ENCODE peak calls at places on chromosomes 6 and 20, in six cellular contexts. R is heart left ventricle, M is spleen, P is ovary, X is HCT116, O is adrenal gland. W is an unnamed sample.

GRCh38 chr6:47146426-47147174 is 104.5 kb upstream of the ADGRF1 start:
- DNase-seq in O (no peak), P (no peak), M (no peak), X (no peak), R (peak; percentile 35), W (no peak)

GRCh38 chr20:13692802-13693736 is 54.3 kb upstream of the TASP1 start:
- DNase-seq in X (no peak), R (no peak), M (no peak), P (no peak), O (no peak), W (no peak)

GRCh38 chr6:94041930-94042724 is 622.8 kb upstream of the EPHA7 start:
- DNase-seq in P (no peak), M (no peak), R (no peak), X (no peak), O (no peak), W (no peak)

GRCh38 chr6:79706527-79706926 is 75.4 kb downstream of the SH3BGRL2 start:
- DNase-seq in O (no peak), M (no peak), P (no peak), X (no peak), R (no peak), W (no peak)

GRCh38 chr20:64058536-64058935 is 4.5 kb upstream of the TCEA2 start:
- DNase-seq in R (no peak), O (no peak), P (no peak), M (no peak), X (no peak), W (no peak)

GRCh38 chr6:74222768-74223321 is 526.8 kb downstream of the CD109 start:
- DNase-seq in R (no peak), X (no peak), M (no peak), P (no peak), O (no peak), W (no peak)

GRCh38 chr20:5590899-5591298 is 159.3 kb upstream of the SHLD1 start:
- DNase-seq in O (no peak), R (no peak), M (no peak), P (no peak), X (no peak), W (no peak)

GRCh38 chr20:49851991-49852390 is 39.4 kb downstream of the SLC9A8 start:
- DNase-seq in P (no peak), O (no peak), R (peak; percentile 56), X (no peak), M (no peak), W (peak; percentile 16)

GRCh38 chr6:119137194-119138072 is 59.0 kb upstream of the FAM184A start:
- DNase-seq in P (no peak), M (no peak), X (no peak), R (no peak), O (peak; percentile 55), W (no peak)

GRCh38 chr6:27873101-27874030 is 38.8 kb downstream of the OR2B2 start:
- DNase-seq in O (peak; percentile 51), M (peak; percentile 93), X (no peak), P (no peak), R (peak; percentile 65), W (peak; percentile 51)

GRCh38 chr20:49450281-49450707 is 32.2 kb downstream of the KCNB1 start:
- DNase-seq in R (no peak), O (no peak), M (no peak), X (no peak), P (no peak), W (no peak)

GRCh38 chr6:151721141-151721540 is 86.3 kb upstream of the ESR1 start:
- DNase-seq in R (no peak), X (no peak), O (no peak), M (no peak), P (no peak), W (no peak)

GRCh38 chr6:73969982-73970960 is 274.3 kb downstream of the CD109 start:
- DNase-seq in M (no peak), R (no peak), P (no peak), X (peak; percentile 74), O (peak; percentile 12), W (no peak)

GRCh38 chr20:38290829-38291581 is 13.0 kb upstream of the BPI start:
- DNase-seq in O (no peak), R (peak; percentile 66), X (no peak), P (no peak), M (no peak), W (no peak)

GRCh38 chr6:75581231-75581630 is 20.4 kb upstream of the SENP6 start:
- DNase-seq in M (no peak), O (no peak), R (no peak), X (no peak), P (no peak), W (no peak)

GRCh38 chr20:8583209-8584106 is 451.4 kb downstream of the PLCB1 start:
- DNase-seq in R (no peak), P (no peak), O (no peak), X (no peak), M (no peak), W (no peak)

GRCh38 chr6:44332585-44332984 is 9.9 kb upstream of the SPATS1 start:
- DNase-seq in M (no peak), O (no peak), X (no peak), P (no peak), R (no peak), W (peak; percentile 29)

GRCh38 chr20:47220161-47220582 is 136.3 kb downstream of the ZMYND8 start:
- DNase-seq in P (no peak), O (peak; percentile 52), X (peak; percentile 10), M (no peak), R (no peak), W (no peak)

GRCh38 chr6:28824793-28825731 is 98.7 kb downstream of the TRIM27 start:
- DNase-seq in R (no peak), P (no peak), X (no peak), O (no peak), M (no peak), W (no peak)

GRCh38 chr20:21511850-21512633 is 1.8 kb downstream of the NKX2-2 start:
- DNase-seq in R (no peak), X (no peak), M (no peak), P (no peak), O (no peak), W (no peak)

GRCh38 chr6:111669326-111669725 is 63.6 kb upstream of the TRAF3IP2 start:
- DNase-seq in M (no peak), X (no peak), O (no peak), R (no peak), P (no peak), W (no peak)

GRCh38 chr6:125913864-125914351 is 42.7 kb upstream of the HINT3 start:
- DNase-seq in P (no peak), R (no peak), M (no peak), X (peak; percentile 82), O (peak; percentile 65), W (no peak)

GRCh38 chr20:37239026-37239451 is 22.6 kb downstream of the GHRH start:
- DNase-seq in M (no peak), P (no peak), X (no peak), R (no peak), O (no peak), W (no peak)

GRCh38 chr20:45128066-45128465 is 3.8 kb upstream of the WFDC12 start:
- DNase-seq in O (no peak), X (no peak), P (no peak), R (no peak), M (no peak), W (no peak)

GRCh38 chr6:109660526-109660925 is 30.5 kb downstream of the AK9 start:
- DNase-seq in X (no peak), P (no peak), M (no peak), O (no peak), R (no peak), W (no peak)

GRCh38 chr6:44050872-44051421 is 76.3 kb downstream of the MRPL14 start:
- DNase-seq in P (no peak), O (no peak), R (peak; percentile 41), X (no peak), M (peak; percentile 62), W (no peak)

GRCh38 chr6:156780117-156780641 is 3.0 kb downstream of the ARID1B start:
- DNase-seq in O (peak; percentile 76), M (no peak), X (peak; percentile 70), R (no peak), P (no peak), W (peak; percentile 52)

DNA sequence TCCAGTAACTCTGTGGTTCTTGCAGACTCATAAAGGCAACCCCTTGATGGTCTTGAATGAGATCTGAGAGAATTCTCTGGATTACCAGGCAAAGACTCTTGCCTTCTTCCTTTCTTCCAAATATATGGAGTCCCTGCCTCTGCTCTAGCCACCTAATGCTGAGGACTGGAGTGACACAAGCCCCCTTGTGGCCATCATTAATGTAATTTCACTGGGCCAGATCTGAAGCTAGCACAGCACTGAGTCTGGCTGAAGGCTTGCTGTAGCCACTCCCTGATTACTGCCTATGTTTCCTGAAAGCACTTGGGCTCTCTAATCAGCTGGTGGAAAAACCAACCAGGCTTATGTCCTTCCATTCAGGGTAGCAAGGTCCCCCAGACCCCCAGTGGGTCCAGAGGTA is 559.3 kb upstream of the IRAK1BP1 start:
- DNase-seq in M (no peak), P (no peak), R (no peak), X (peak; percentile 41), O (no peak), W (no peak)
- TF ChIP-seq POLR2A in M (no peak), P (no peak), R (no peak), X (no peak), O (no peak), W (no peak)

DNA sequence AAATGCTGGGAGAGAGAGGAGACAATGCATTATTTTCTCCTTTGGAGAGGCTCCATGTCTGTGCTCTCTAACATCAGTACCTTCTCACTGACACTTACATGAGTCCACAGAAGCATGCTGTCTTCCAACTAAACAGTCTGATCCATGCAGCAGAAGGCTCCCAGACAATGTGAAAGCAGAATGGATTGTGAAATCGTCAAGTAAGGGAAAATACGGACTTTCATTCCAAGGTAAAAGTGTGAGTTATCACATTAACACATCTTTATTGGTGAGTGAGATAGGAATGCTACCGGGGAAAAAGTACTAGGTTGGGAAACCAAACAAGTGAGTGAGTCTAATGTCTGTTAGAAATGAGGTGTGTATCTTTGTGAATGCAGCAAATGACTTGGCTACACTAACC is 167.6 kb upstream of the KCNK16 start:
- DNase-seq in M (no peak), X (no peak), R (no peak), P (no peak), O (no peak), W (no peak)
- H3K27ac ChIP-seq in M (no peak overlapping the region), X (no peak overlapping the region), R (peak overlapping the region; percentile 4), P (no peak overlapping the region), O (no peak overlapping the region), W (no peak overlapping the region)

GRCh38 chr20:19911810-19912382 is 105.3 kb upstream of the NAA20 start:
- DNase-seq in O (no peak), X (no peak), P (no peak), M (no peak), R (no peak), W (no peak)
- H3K4me1 ChIP-seq in O (no peaks in the 10 kb centered on the region), X (no peaks in the 10 kb centered on the region), P (peaks cover 5% of the 10 kb centered on the region), M (peaks cover 92% of the 10 kb centered on the region), R (peaks cover 72% of the 10 kb centered on the region), W (no peaks in the 10 kb centered on the region)

DNA sequence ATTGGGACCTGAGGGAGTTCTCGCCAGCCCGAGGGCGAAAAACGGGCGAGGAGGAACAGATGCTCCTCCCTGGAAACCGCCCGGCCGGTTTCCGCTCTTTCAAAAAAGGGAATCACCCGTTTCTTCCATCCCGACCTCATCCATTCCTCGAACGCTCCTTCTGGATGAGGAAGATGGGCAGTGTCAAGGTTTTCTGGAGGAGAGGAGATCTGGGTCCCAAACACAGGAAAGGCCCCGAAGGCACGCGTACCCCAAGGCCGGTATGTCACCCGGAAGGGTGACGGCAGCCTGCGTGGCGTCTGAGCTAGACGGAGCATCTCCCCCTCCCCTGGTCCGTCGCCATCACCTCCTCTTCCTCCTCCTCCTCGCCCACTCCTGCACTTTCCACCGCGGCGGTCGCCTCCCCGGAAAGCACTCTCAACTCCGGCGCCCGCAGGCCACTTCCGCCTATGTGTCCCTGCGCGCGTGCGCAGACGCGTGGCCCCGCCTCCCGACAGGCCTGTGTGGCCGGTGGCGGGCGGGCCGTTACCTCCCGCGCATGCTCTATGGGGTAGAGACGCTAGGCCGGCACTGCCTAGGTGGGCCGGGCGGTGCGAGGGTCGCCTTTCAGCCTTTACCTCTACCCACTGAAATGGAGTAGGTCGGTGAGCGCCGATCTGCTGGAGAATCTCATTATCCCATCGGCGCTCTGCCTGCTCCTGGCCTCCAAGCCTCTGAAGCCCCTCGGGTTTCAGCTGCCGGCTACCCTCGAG is at the start of gene SLC35B3:
- DNase-seq in P (peak; percentile 93), R (peak; percentile 98), X (peak; percentile 74), O (peak; percentile 98), M (peak; percentile 99), W (peak; percentile 98)
- TF ChIP-seq POLR2A in P (peak; percentile 78), R (peak; percentile 83), X (peak; percentile 84), O (peak; percentile 80), M (peak; percentile 46), W (peak; percentile 75)

W was measured in thyroid gland.